ENCODE peak calls at places on chromosomes 7 and 10, in four cellular contexts. C, D, J and Q are unnamed samples.

GRCh38 chr10:110936757-110937156 is 17.4 kb downstream of the SHOC2 start:
- DNase-seq in C (no peak), D (no peak), J (no peak), Q (no peak)

GRCh38 chr10:129545257-129545656 is 78.2 kb downstream of the MGMT start:
- DNase-seq in C (no peak), D (peak; percentile 63), J (no peak), Q (no peak)

GRCh38 chr7:141227454-141227853 is 153.6 kb downstream of the TMEM178B start:
- DNase-seq in C (no peak), D (no peak), J (no peak), Q (no peak)

GRCh38 chr7:85341121-85341520 is 154.3 kb upstream of the SEMA3D start:
- DNase-seq in C (no peak), D (no peak), J (no peak), Q (no peak)

GRCh38 chr10:70565556-70566514 is 36.7 kb downstream of the PRF1 start:
- DNase-seq in C (no peak), D (no peak), J (no peak), Q (no peak)

GRCh38 chr7:50771120-50772002 is 11.3 kb downstream of the GRB10 start:
- DNase-seq in C (no peak), D (no peak), J (no peak), Q (no peak)

GRCh38 chr7:79414910-79415309 is 38.6 kb downstream of the MAGI2 start:
- DNase-seq in C (no peak), D (no peak), J (no peak), Q (no peak)

GRCh38 chr10:104326991-104327610 is 11.2 kb downstream of the ITPRIP start:
- DNase-seq in C (no peak), D (no peak), J (no peak), Q (no peak)

GRCh38 chr10:132588301-132589013 is 50.9 kb downstream of the INPP5A start:
- DNase-seq in C (peak; percentile 44), D (no peak), J (no peak), Q (no peak)

GRCh38 chr10:84683550-84683949 is 355.2 kb downstream of the CCSER2 start:
- DNase-seq in C (no peak), D (no peak), J (no peak), Q (no peak)

GRCh38 chr7:68544851-68545250 is 1053.4 kb upstream of the AUTS2 start:
- DNase-seq in C (no peak), D (no peak), J (no peak), Q (no peak)

GRCh38 chr7:132419538-132419937 is 156.7 kb downstream of the PLXNA4 start:
- DNase-seq in C (no peak), D (no peak), J (no peak), Q (peak; percentile 24)

GRCh38 chr10:2908851-2909630 is 158.3 kb upstream of the PFKP start:
- DNase-seq in C (no peak), D (no peak), J (no peak), Q (no peak)

GRCh38 chr7:66189695-66190503 is 15.2 kb upstream of the TPST1 start:
- DNase-seq in C (no peak), D (no peak), J (no peak), Q (no peak)

GRCh38 chr10:50563906-50564305 is 59.9 kb downstream of the SGMS1 start:
- DNase-seq in C (no peak), D (no peak), J (no peak), Q (no peak)

GRCh38 chr10:30510184-30510931 is 76.4 kb downstream of the MAP3K8 start:
- DNase-seq in C (no peak), D (peak; percentile 71), J (peak; percentile 57), Q (peak; percentile 38)

GRCh38 chr10:80104066-80104926 is 25.8 kb downstream of the TMEM254 start:
- DNase-seq in C (no peak), D (peak; percentile 62), J (no peak), Q (no peak)

GRCh38 chr10:21953585-21954057 is 49.9 kb downstream of the DNAJC1 start:
- DNase-seq in C (no peak), D (peak; percentile 43), J (no peak), Q (peak; percentile 49)

GRCh38 chr7:116630932-116631449 is 41.0 kb upstream of the MET start:
- DNase-seq in C (no peak), D (peak; percentile 83), J (peak; percentile 27), Q (peak; percentile 52)

GRCh38 chr7:144391823-144392255 is 11.7 kb downstream of the NOBOX start:
- DNase-seq in C (no peak), D (peak; percentile 74), J (no peak), Q (no peak)

GRCh38 chr7:97982647-97983046 is 7.3 kb downstream of the OCM2 start:
- DNase-seq in C (no peak), D (no peak), J (no peak), Q (no peak)

DNA sequence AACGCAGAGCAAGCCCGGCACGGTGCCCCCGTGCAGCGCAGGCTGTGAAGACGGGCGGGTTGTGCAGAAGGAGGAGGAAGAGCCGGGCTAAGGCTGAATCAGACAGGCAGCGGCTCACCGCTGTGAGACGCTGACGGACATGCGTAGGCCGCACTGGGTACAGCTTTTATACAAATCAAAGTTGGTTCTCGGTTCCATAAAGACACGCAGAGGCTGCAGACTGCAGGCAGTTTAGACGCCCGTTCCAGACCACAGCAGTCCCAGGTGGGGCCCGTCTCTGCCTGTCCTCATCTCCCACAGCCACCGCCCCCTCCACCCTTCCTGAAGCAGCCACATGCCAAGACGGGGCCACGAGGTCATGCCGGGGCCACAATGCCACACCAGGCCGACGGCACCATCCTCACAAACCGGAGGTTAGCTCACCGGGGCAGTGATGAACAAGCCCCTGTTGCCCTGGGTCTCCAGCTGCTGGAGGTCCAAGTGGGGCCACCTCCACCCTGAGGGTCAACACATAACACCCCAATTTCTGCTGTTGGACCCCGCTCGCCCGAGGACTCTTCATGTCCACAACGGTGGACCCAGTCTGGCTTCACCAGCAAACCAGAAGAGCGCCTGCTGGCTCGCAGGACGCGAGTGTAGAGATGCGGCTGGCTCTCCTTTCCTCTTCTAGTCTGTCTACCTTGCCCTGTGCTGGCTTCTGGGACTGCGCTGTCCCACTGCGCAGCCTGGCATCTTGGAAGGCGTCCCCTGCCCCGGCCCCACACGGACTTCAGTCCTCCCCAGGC is 227.2 kb downstream of the ELFN1 start:
- DNase-seq in C (no peak), D (no peak), J (no peak), Q (no peak)
- H3K4me3 ChIP-seq in C (no peak overlapping the region), D (no peak overlapping the region), J (no peak overlapping the region), Q (no peak overlapping the region)

DNA sequence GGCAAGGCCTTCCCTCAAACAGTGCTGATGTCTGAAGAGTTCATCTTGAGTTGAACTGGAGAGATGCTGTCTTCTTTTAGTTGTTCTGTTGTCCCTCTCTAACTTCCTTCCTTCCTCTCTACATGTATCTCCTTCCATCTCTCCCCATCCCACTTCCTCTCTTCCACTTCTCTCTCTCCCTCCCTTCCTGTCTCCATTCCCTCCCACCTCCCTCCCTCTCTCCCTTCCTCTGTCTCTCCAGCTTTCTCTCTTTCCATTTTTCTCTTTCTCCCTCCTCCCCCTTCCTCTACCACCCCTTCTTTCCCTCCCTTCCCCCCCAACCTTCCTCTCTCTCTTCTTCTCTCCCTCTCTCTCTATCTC is 40.7 kb upstream of the TNS3 start:
- DNase-seq in C (no peak), D (no peak), J (no peak), Q (no peak)
- H3K4me1 ChIP-seq in C (peaks cover 11% of the 10 kb centered on the region), D (peaks cover 6% of the 10 kb centered on the region), J (peaks cover 12% of the 10 kb centered on the region), Q (peaks cover 15% of the 10 kb centered on the region)

GRCh38 chr10:102435098-102435497 is 2.7 kb upstream of the CUEDC2 start:
- DNase-seq in C (no peak), D (no peak), J (no peak), Q (no peak)
- H3K4me3 ChIP-seq in C (peak overlapping the region; percentile 31), D (no peak overlapping the region), J (peak overlapping the region; percentile 62), Q (no peak overlapping the region)

GRCh38 chr10:124723826-124724225 is 20.4 kb downstream of the FAM53B start:
- DNase-seq in C (no peak), D (no peak), J (no peak), Q (no peak)

GRCh38 chr10:124719213-124719851 is 24.8 kb downstream of the FAM53B start:
- DNase-seq in C (peak; percentile 78), D (peak; percentile 89), J (no peak), Q (peak; percentile 83)

GRCh38 chr10:124724279-124725027 is 19.7 kb downstream of the FAM53B start:
- DNase-seq in C (peak; percentile 84), D (no peak), J (no peak), Q (peak; percentile 14)

GRCh38 chr10:124722812-124723783 is 21.1 kb downstream of the FAM53B start:
- DNase-seq in C (peak; percentile 55), D (no peak), J (no peak), Q (no peak)

GRCh38 chr10:124721295-124722052 is 22.7 kb downstream of the FAM53B start:
- DNase-seq in C (peak; percentile 83), D (no peak), J (no peak), Q (no peak)
- H3K4me1 ChIP-seq in C (peaks cover 88% of the 10 kb centered on the region), D (peaks cover 15% of the 10 kb centered on the region), J (peaks cover 36% of the 10 kb centered on the region), Q (peaks cover 17% of the 10 kb centered on the region)